ENCODE peak calls at places on chromosomes 1 and 21, in five cellular contexts. G is left ventricle myocardium inferior, W is fibroblast of villous mesenchyme, Y is heart left ventricle, C is fibroblast of pulmonary artery. R is an unnamed sample.

GRCh38 chr1:11158720-11159321 is 30.3 kb upstream of the ANGPTL7 start:
- DNase-seq in G (no peak), W (peak; percentile 80), Y (no peak), C (peak; percentile 93), R (peak; percentile 96)

GRCh38 chr1:172040466-172040865 is 199.2 kb downstream of the DNM3 start:
- DNase-seq in G (no peak), W (no peak), Y (no peak), C (peak; percentile 63), R (peak; percentile 47)

GRCh38 chr1:64962447-64962846 is 3.9 kb downstream of the JAK1 start:
- DNase-seq in G (no peak), W (no peak), Y (no peak), C (no peak), R (no peak)

GRCh38 chr1:88763649-88764406 is 79.8 kb downstream of the PKN2 start:
- DNase-seq in G (no peak), W (peak; percentile 31), Y (no peak), C (peak; percentile 14), R (peak; percentile 60)

GRCh38 chr21:46161800-46162592 is 6.6 kb upstream of the FTCD start:
- DNase-seq in G (no peak), W (no peak), Y (no peak), C (no peak), R (no peak)

GRCh38 chr1:184060316-184060715 is 8.8 kb downstream of the TSEN15 start:
- DNase-seq in G (no peak), W (peak; percentile 74), Y (no peak), C (peak; percentile 21), R (peak; percentile 79)

GRCh38 chr1:162020145-162020544 is 3.5 kb downstream of the OLFML2B start:
- DNase-seq in G (no peak), W (no peak), Y (no peak), C (no peak), R (peak; percentile 44)

GRCh38 chr1:170692866-170693575 is 29.1 kb downstream of the PRRX1 start:
- DNase-seq in G (no peak), W (peak; percentile 83), Y (no peak), C (peak; percentile 87), R (peak; percentile 88)

GRCh38 chr1:24921938-24922662 is 8.0 kb downstream of the RUNX3 start:
- DNase-seq in G (no peak), W (no peak), Y (no peak), C (no peak), R (no peak)

GRCh38 chr1:171616586-171616985 is 5.5 kb upstream of the MYOCOS start:
- DNase-seq in G (no peak), W (no peak), Y (no peak), C (no peak), R (no peak)

GRCh38 chr1:234206651-234207284 is 166.5 kb upstream of the COA6 start:
- DNase-seq in G (peak; percentile 30), W (peak; percentile 64), Y (no peak), C (peak; percentile 30), R (peak; percentile 40)

GRCh38 chr1:42937836-42938595 is 20.7 kb downstream of the SLC2A1 start:
- DNase-seq in G (no peak), W (no peak), Y (no peak), C (no peak), R (no peak)

GRCh38 chr1:8476021-8476420 is 158.1 kb downstream of the SLC45A1 start:
- DNase-seq in G (no peak), W (no peak), Y (no peak), C (no peak), R (no peak)

GRCh38 chr1:224447251-224447650 is 12.7 kb upstream of the WDR26 start:
- DNase-seq in G (peak; percentile 34), W (peak; percentile 28), Y (no peak), C (peak; percentile 76), R (peak; percentile 50)

GRCh38 chr1:86775395-86775794 is 71.0 kb downstream of the SH3GLB1 start:
- DNase-seq in G (no peak), W (no peak), Y (no peak), C (no peak), R (no peak)

GRCh38 chr1:230752407-230752806 is 5.2 kb downstream of the CAPN9 start:
- DNase-seq in G (no peak), W (no peak), Y (no peak), C (no peak), R (no peak)

GRCh38 chr1:172914517-172915144 is 136.1 kb downstream of the TNFSF18 start:
- DNase-seq in G (no peak), W (peak; percentile 95), Y (no peak), C (peak; percentile 73), R (peak; percentile 84)

GRCh38 chr1:203340112-203340804 is 10.7 kb downstream of the FMOD start:
- DNase-seq in G (peak; percentile 52), W (peak; percentile 84), Y (peak; percentile 72), C (peak; percentile 89), R (peak; percentile 92)

GRCh38 chr1:153565529-153566374 is at the start of gene S100A2:
- DNase-seq in G (no peak), W (peak; percentile 90), Y (no peak), C (peak; percentile 84), R (peak; percentile 91)

GRCh38 chr1:155938220-155938627 is 3.2 kb upstream of the RXFP4 start:
- DNase-seq in G (no peak), W (peak; percentile 66), Y (no peak), C (peak; percentile 83), R (peak; percentile 83)

GRCh38 chr1:21045351-21045750 is 131.3 kb downstream of the EIF4G3 start:
- DNase-seq in G (no peak), W (peak; percentile 25), Y (no peak), C (peak; percentile 28), R (no peak)

GRCh38 chr1:16420719-16421118 is 16.5 kb downstream of the SPATA21 start:
- DNase-seq in G (no peak), W (no peak), Y (no peak), C (no peak), R (no peak)

GRCh38 chr1:27970401-27970800 is 10.6 kb downstream of the XKR8 start:
- DNase-seq in G (no peak), W (peak; percentile 74), Y (no peak), C (peak; percentile 72), R (peak; percentile 87)

GRCh38 chr21:38806153-38806941 is 618 bp downstream of the ETS2 start:
- DNase-seq in G (peak; percentile 53), W (no peak), Y (peak; percentile 44), C (no peak), R (no peak)

GRCh38 chr1:59105548-59106507 is 191.1 kb upstream of the FGGY start:
- DNase-seq in G (peak; percentile 15), W (peak; percentile 86), Y (peak; percentile 23), C (no peak), R (no peak)

GRCh38 chr1:183365093-183365492 is 53.1 kb downstream of the NMNAT2 start:
- DNase-seq in G (no peak), W (no peak), Y (no peak), C (no peak), R (no peak)

GRCh38 chr1:194117582-194117981 is 931.2 kb upstream of the B3GALT2 start:
- DNase-seq in G (no peak), W (no peak), Y (no peak), C (no peak), R (no peak)

GRCh38 chr21:28821276-28822063 is 171.2 kb downstream of the LTN1 start:
- DNase-seq in G (no peak), W (peak; percentile 65), Y (no peak), C (no peak), R (no peak)

GRCh38 chr1:243294723-243295121 is 38.9 kb downstream of the SDCCAG8 start:
- DNase-seq in G (no peak), W (peak; percentile 62), Y (no peak), C (peak; percentile 61), R (peak; percentile 89)

GRCh38 chr1:114671011-114671938 is 1.4 kb upstream of the DENND2C start:
- DNase-seq in G (no peak), W (peak; percentile 9), Y (no peak), C (peak; percentile 31), R (peak; percentile 39)

GRCh38 chr1:29688477-29689365 is 452.4 kb downstream of the PTPRU start:
- DNase-seq in G (no peak), W (peak; percentile 62), Y (no peak), C (peak; percentile 70), R (peak; percentile 65)

GRCh38 chr1:38102576-38102975 is 56.0 kb upstream of the POU3F1 start:
- DNase-seq in G (no peak), W (no peak), Y (no peak), C (no peak), R (no peak)

GRCh38 chr1:3590951-3591865 is 20.1 kb downstream of the MEGF6 start:
- DNase-seq in G (no peak), W (no peak), Y (no peak), C (no peak), R (no peak)

DNA sequence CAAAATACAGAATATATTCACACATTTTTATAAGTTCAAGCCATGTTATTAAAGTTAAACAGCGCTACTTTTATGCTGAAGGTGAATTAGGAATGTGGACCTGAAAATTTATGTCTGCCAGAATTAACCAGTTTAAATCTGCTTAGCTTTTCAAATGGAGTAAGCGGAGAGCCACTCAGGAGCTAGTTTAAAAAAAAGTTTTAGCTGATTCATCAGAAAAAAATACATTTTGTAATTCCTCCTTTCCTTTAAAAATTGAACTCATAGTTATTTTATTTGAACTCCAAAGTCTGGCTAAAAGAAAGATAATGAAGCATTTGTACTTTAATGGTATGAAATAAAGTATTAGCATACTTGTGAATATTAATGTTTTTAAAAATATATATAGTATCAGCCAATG is 21.2 kb downstream of the C21orf91 start:
- DNase-seq in G (no peak), W (no peak), Y (no peak), C (no peak), R (no peak)
- H3K4me3 ChIP-seq in G (no peak overlapping the region), W (no peak overlapping the region), Y (no peak overlapping the region), C (no peak overlapping the region), R (no peak overlapping the region)

DNA sequence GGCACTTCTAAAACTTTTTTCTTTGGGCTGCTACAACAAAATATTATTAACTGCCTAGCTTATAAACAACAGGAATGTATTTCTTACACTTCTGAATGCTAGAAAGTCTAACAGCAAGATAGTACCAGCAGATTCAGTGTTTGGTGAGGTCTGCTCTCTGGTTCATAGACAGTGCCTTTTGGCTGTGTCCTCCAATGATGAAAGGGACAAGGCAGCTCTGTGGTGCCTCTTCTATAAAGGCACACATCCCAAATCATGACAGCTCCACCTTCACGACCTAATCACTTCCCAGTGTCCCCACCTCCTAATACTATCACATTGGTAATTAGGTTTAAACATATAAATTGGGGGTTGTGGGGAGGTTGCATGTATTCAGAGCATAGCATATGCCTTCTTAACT is 9.5 kb downstream of the CFH start:
- DNase-seq in G (no peak), W (no peak), Y (no peak), C (no peak), R (no peak)
- TF ChIP-seq CTCF in G (no peak), W (no peak), Y (no peak), C (no peak), R (no peak)

GRCh38 chr1:33013791-33014190 is 22.9 kb downstream of the AK2 start:
- DNase-seq in G (no peak), W (no peak), Y (no peak), C (no peak), R (no peak)

GRCh38 chr1:33012165-33012564 is 24.5 kb downstream of the AK2 start:
- DNase-seq in G (no peak), W (no peak), Y (no peak), C (no peak), R (no peak)

GRCh38 chr1:33015216-33015615 is 21.5 kb downstream of the AK2 start:
- DNase-seq in G (no peak), W (no peak), Y (no peak), C (no peak), R (peak; percentile 51)

GRCh38 chr1:33017175-33017574 is 19.5 kb downstream of the AK2 start:
- DNase-seq in G (no peak), W (no peak), Y (no peak), C (no peak), R (no peak)

GRCh38 chr1:33014464-33015170 is 22.1 kb downstream of the AK2 start:
- DNase-seq in G (no peak), W (no peak), Y (no peak), C (no peak), R (no peak)
- H3K4me3 ChIP-seq in G (no peak overlapping the region), W (no peak overlapping the region), Y (no peak overlapping the region), C (no peak overlapping the region), R (no peak overlapping the region)

GRCh38 chr1:26848947-26849774 is 13.8 kb upstream of the SFN start:
- DNase-seq in G (no peak), W (peak; percentile 49), Y (no peak), C (peak; percentile 71), R (peak; percentile 41)
- TF ChIP-seq CTCF in G (no peak), W (no peak), Y (no peak), C (no peak), R (no peak)

R was measured in choroid plexus epithelial cell.